ENCODE peak calls at places on chromosomes 11 and 22, in ten cellular contexts. Z, R, N, Y, U, H, E, C, Q and O are unnamed samples.

GRCh38 chr11:63537293-63538101 is 889 bp downstream of the PLAAT4 start:
- DNase-seq in Z (no peak), R (peak; percentile 49), N (no peak), Y (peak; percentile 47), U (no peak), H (no peak), E (no peak), C (no peak), Q (no peak), O (no peak)

GRCh38 chr22:24327827-24328226 is 57.2 kb downstream of the SPECC1L start:
- DNase-seq in Z (no peak), R (no peak), N (no peak), Y (no peak), U (no peak), H (no peak), E (no peak), C (peak; percentile 20), Q (no peak), O (no peak)

GRCh38 chr11:73889019-73889418 is 12.2 kb downstream of the PAAF1 start:
- DNase-seq in Z (no peak), R (no peak), N (no peak), Y (no peak), U (no peak), H (no peak), E (no peak), C (no peak), Q (no peak), O (no peak)

GRCh38 chr11:12793506-12793905 is 119.3 kb downstream of the TEAD1 start:
- DNase-seq in Z (no peak), R (no peak), N (no peak), Y (no peak), U (no peak), H (no peak), E (peak; percentile 37), C (no peak), Q (no peak), O (no peak)

GRCh38 chr11:65316979-65317786 is 2.5 kb downstream of the CDC42EP2 start:
- DNase-seq in Z (no peak), R (no peak), N (no peak), Y (peak; percentile 56), U (peak; percentile 55), H (no peak), E (no peak), C (peak; percentile 80), Q (no peak), O (no peak)

GRCh38 chr11:65854871-65855837 is 2.8 kb downstream of the CFL1 start:
- DNase-seq in Z (no peak), R (no peak), N (no peak), Y (no peak), U (no peak), H (no peak), E (no peak), C (no peak), Q (no peak), O (no peak)

GRCh38 chr11:114202011-114202609 is 94.1 kb upstream of the NNMT start:
- DNase-seq in Z (no peak), R (no peak), N (no peak), Y (no peak), U (no peak), H (no peak), E (no peak), C (no peak), Q (no peak), O (no peak)

GRCh38 chr11:62556872-62557631 is 10.4 kb upstream of the AHNAK start:
- DNase-seq in Z (no peak), R (no peak), N (no peak), Y (no peak), U (no peak), H (no peak), E (no peak), C (no peak), Q (no peak), O (no peak)

GRCh38 chr11:83895516-83895915 is 609.3 kb upstream of the CCDC90B start:
- DNase-seq in Z (no peak), R (no peak), N (no peak), Y (no peak), U (no peak), H (no peak), E (peak; percentile 27), C (peak; percentile 19), Q (peak; percentile 20), O (no peak)

GRCh38 chr22:47154621-47155081 is 392.2 kb downstream of the TBC1D22A start:
- DNase-seq in Z (no peak), R (no peak), N (no peak), Y (no peak), U (no peak), H (no peak), E (no peak), C (no peak), Q (no peak), O (no peak)

GRCh38 chr22:47156352-47157092 is 394.1 kb downstream of the TBC1D22A start:
- DNase-seq in Z (no peak), R (no peak), N (no peak), Y (no peak), U (no peak), H (no peak), E (no peak), C (no peak), Q (no peak), O (no peak)

GRCh38 chr22:47155912-47156311 is 393.5 kb downstream of the TBC1D22A start:
- DNase-seq in Z (no peak), R (no peak), N (no peak), Y (no peak), U (no peak), H (no peak), E (no peak), C (no peak), Q (no peak), O (no peak)

GRCh38 chr22:47153854-47154542 is 391.5 kb downstream of the TBC1D22A start:
- DNase-seq in Z (no peak), R (peak; percentile 53), N (no peak), Y (no peak), U (no peak), H (no peak), E (no peak), C (no peak), Q (no peak), O (no peak)

GRCh38 chr22:47155131-47155885 is 392.9 kb downstream of the TBC1D22A start:
- DNase-seq in Z (no peak), R (no peak), N (no peak), Y (no peak), U (no peak), H (no peak), E (no peak), C (no peak), Q (no peak), O (no peak)
- H3K4me3 ChIP-seq in Z (no peak overlapping the region), R (no peak overlapping the region), N (no peak overlapping the region), Y (no peak overlapping the region), U (no peak overlapping the region), H (no peak overlapping the region), E (no peak overlapping the region), C (no peak overlapping the region), Q (no peak overlapping the region), O (no peak overlapping the region)

GRCh38 chr11:118898400-118899295 is 15.0 kb downstream of the CXCR5 start:
- DNase-seq in Z (no peak), R (peak; percentile 79), N (no peak), Y (no peak), U (no peak), H (no peak), E (no peak), C (no peak), Q (no peak), O (no peak)

GRCh38 chr11:118899296-118899688 is 15.6 kb downstream of the CXCR5 start:
- DNase-seq in Z (no peak), R (no peak), N (no peak), Y (no peak), U (no peak), H (no peak), E (no peak), C (no peak), Q (no peak), O (no peak)

GRCh38 chr11:118901494-118902335 is 18.0 kb downstream of the CXCR5 start:
- DNase-seq in Z (no peak), R (peak; percentile 84), N (no peak), Y (no peak), U (no peak), H (no peak), E (no peak), C (no peak), Q (no peak), O (no peak)

GRCh38 chr11:118900535-118901384 is 17.1 kb downstream of the CXCR5 start:
- DNase-seq in Z (no peak), R (peak; percentile 65), N (no peak), Y (no peak), U (no peak), H (no peak), E (no peak), C (no peak), Q (no peak), O (no peak)

DNA sequence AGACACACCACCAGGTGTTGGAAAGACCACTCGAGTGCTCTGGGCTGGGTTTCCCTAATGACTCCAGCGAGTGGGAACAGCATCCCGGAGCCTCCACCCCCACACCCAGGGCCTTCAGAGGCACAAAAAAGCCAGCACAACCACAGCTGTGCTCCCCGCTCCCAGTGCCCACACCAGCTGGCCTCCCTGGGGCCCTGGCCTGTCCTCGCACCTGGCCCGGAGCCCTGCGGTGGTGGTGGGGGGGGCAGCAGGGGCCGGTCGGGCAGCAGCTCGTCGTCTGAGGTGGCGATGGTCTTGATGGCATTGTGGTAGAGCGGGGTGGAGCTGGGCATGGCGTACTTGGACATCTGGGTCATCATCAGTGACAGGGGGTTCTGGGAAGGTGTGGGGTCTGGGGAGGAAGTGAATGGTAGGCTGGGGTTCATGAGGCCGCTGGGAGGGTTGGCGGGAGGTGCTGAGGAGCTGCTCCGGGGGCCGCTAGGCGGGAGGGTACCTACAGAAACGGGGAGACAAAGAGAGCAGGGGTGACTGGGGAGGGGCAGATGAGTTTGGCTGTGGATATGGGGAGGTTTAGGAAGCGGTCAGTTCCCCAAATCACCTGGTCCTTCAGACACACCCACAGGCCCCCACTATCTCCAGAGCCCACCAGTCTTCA is 16.1 kb downstream of the CXCR5 start:
- DNase-seq in Z (no peak), R (peak; percentile 74), N (no peak), Y (no peak), U (no peak), H (no peak), E (no peak), C (no peak), Q (no peak), O (no peak)
- H3K36me3 ChIP-seq in Z (peaks cover 29% of the 10 kb centered on the region), R (peaks cover 22% of the 10 kb centered on the region), N (peaks cover 54% of the 10 kb centered on the region), Y (no peaks in the 10 kb centered on the region), U (peaks cover 22% of the 10 kb centered on the region), H (peaks cover 11% of the 10 kb centered on the region), E (peaks cover 56% of the 10 kb centered on the region), C (peaks cover 11% of the 10 kb centered on the region), Q (peaks cover 74% of the 10 kb centered on the region), O (peaks cover 55% of the 10 kb centered on the region)

DNA sequence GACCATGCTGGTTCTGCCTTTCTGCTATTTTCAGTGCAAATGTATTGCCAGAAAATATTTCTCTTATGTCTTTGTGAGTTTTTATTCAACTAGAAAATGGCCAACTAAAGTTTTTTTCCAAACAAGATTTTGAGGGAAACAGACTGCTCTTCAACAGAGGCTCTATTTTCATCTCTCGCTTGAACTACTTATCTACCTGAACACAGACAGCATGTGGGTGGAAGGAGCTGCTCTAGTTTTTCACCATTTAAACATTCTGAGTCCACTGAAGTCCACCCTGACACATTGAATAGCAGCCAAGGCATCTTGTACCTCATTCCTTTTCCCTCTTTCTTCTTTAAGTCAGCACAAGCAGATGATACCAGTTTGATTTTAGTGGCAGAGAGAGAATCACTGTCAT is 9.8 kb upstream of the OR9I1 start:
- DNase-seq in Z (no peak), R (no peak), N (no peak), Y (no peak), U (no peak), H (no peak), E (no peak), C (no peak), Q (no peak), O (no peak)
- H3K4me3 ChIP-seq in Z (no peak overlapping the region), R (no peak overlapping the region), N (no peak overlapping the region), Y (no peak overlapping the region), U (no peak overlapping the region), H (no peak overlapping the region), E (no peak overlapping the region), C (no peak overlapping the region), Q (no peak overlapping the region), O (no peak overlapping the region)

GRCh38 chr22:17868771-17869170 is 94.5 kb upstream of the BID start:
- DNase-seq in Z (no peak), R (no peak), N (no peak), Y (no peak), U (no peak), H (no peak), E (no peak), C (no peak), Q (no peak), O (no peak)
- H3K36me3 ChIP-seq in Z (peaks cover 98% of the 10 kb centered on the region), R (no peaks in the 10 kb centered on the region), N (peaks cover 50% of the 10 kb centered on the region), Y (no peaks in the 10 kb centered on the region), U (peaks cover 19% of the 10 kb centered on the region), H (no peaks in the 10 kb centered on the region), E (peaks cover 16% of the 10 kb centered on the region), C (no peaks in the 10 kb centered on the region), Q (peaks cover 91% of the 10 kb centered on the region), O (peaks cover 23% of the 10 kb centered on the region)